ENCODE peak calls at places on chromosomes 16 and 17, in five cellular contexts. B is CD4-positive, alpha-beta T cell; R is PC-9; A is choroid plexus epithelial cell; Y is lower leg skin. Z is an unnamed sample.

GRCh38 chr17:64741924-64742670 is 80.0 kb upstream of the SMURF2 start:
- DNase-seq in R (no peak), B (no peak), A (peak; percentile 41), Y (peak; percentile 95), Z (no peak)

GRCh38 chr17:67488161-67488560 is 111.1 kb downstream of the PITPNC1 start:
- DNase-seq in B (no peak), R (no peak), A (no peak), Y (peak; percentile 90), Z (no peak)

GRCh38 chr17:37322826-37323561 is 52.8 kb upstream of the C17orf78 start:
- DNase-seq in B (no peak), Y (no peak), A (no peak), R (no peak), Z (no peak)

GRCh38 chr17:63694229-63694973 is 5.5 kb downstream of the LIMD2 start:
- DNase-seq in A (no peak), B (no peak), R (no peak), Y (no peak), Z (no peak)

GRCh38 chr16:75074920-75075687 is 41.5 kb downstream of the LDHD start:
- DNase-seq in Y (no peak), A (peak; percentile 58), R (no peak), B (peak; percentile 81), Z (peak; percentile 77)

GRCh38 chr17:311119-311848 is 41.3 kb downstream of the RPH3AL start:
- DNase-seq in A (no peak), R (peak; percentile 16), Y (no peak), B (no peak), Z (no peak)

GRCh38 chr16:17470002-17470870 is 524 bp downstream of the XYLT1 start:
- DNase-seq in B (peak; percentile 15), A (peak; percentile 4), R (no peak), Y (peak; percentile 90), Z (peak; percentile 24)

GRCh38 chr16:28985206-28985605 is 354 bp downstream of the LAT start:
- DNase-seq in Y (no peak), R (no peak), B (no peak), A (no peak), Z (no peak)

GRCh38 chr16:81369888-81370504 is 55.2 kb downstream of the GAN start:
- DNase-seq in B (no peak), R (no peak), Y (no peak), A (no peak), Z (no peak)

GRCh38 chr16:56116577-56116964 is 74.7 kb upstream of the GNAO1 start:
- DNase-seq in B (no peak), Y (no peak), A (no peak), R (no peak), Z (no peak)

GRCh38 chr17:79627184-79627765 is 16.4 kb upstream of the RBFOX3 start:
- DNase-seq in B (no peak), R (no peak), Y (peak; percentile 73), A (no peak), Z (peak; percentile 11)

GRCh38 chr17:22138861-22139469 is 446.6 kb downstream of the KCNJ18 start:
- DNase-seq in A (no peak), R (no peak), Y (no peak), B (no peak), Z (no peak)

GRCh38 chr17:54983260-54983659 is 14.7 kb downstream of the STXBP4 start:
- DNase-seq in Y (no peak), R (no peak), B (no peak), A (no peak), Z (no peak)

GRCh38 chr16:1335211-1335971 is 1.9 kb downstream of the BAIAP3 start:
- DNase-seq in B (no peak), R (no peak), A (no peak), Y (no peak), Z (no peak)

GRCh38 chr16:69111216-69111615 is 5.8 kb downstream of the HAS3 start:
- DNase-seq in B (no peak), Y (no peak), R (no peak), A (no peak), Z (no peak)

GRCh38 chr17:6170349-6170748 is 100.2 kb downstream of the WSCD1 start:
- DNase-seq in R (no peak), Y (peak; percentile 45), A (no peak), B (no peak), Z (no peak)

GRCh38 chr17:40820228-40820838 is 2.1 kb downstream of the KRT10 start:
- DNase-seq in Y (no peak), R (no peak), B (no peak), A (no peak), Z (no peak)

GRCh38 chr17:39777534-39778365 is 40.0 kb downstream of the GRB7 start:
- DNase-seq in B (no peak), R (no peak), A (no peak), Y (no peak), Z (no peak)

GRCh38 chr16:19717319-19717718 is 708 bp downstream of the KNOP1 start:
- DNase-seq in B (no peak), R (no peak), Y (no peak), A (no peak), Z (no peak)

GRCh38 chr17:65055708-65056638 is 567 bp downstream of the GNA13 start:
- DNase-seq in A (peak; percentile 30), Y (peak; percentile 94), R (peak; percentile 50), B (peak; percentile 51), Z (peak; percentile 52)

GRCh38 chr17:57597531-57598453 is 147.3 kb downstream of the CCDC182 start:
- DNase-seq in R (peak; percentile 48), B (no peak), A (peak; percentile 85), Y (no peak), Z (no peak)

GRCh38 chr16:8867483-8868271 is 1.1 kb downstream of the CARHSP1 start:
- DNase-seq in R (no peak), B (no peak), Y (peak; percentile 94), A (peak; percentile 47), Z (no peak)

GRCh38 chr16:28212532-28212873 is 738 bp upstream of the XPO6 start:
- DNase-seq in B (no peak), Y (no peak), A (no peak), R (no peak), Z (no peak)

GRCh38 chr16:68389006-68389405 is 59.3 kb downstream of the SMPD3 start:
- DNase-seq in R (no peak), A (no peak), B (no peak), Y (no peak), Z (no peak)

GRCh38 chr16:63287411-63287810 is 1251.2 kb upstream of the CDH8 start:
- DNase-seq in R (no peak), B (no peak), Y (no peak), A (no peak), Z (no peak)

GRCh38 chr16:27690604-27691003 is 140.7 kb downstream of the KATNIP start:
- DNase-seq in Y (peak; percentile 81), B (no peak), A (peak; percentile 68), R (no peak), Z (no peak)

GRCh38 chr17:49616546-49617205 is 41.0 kb downstream of the NXPH3 start:
- DNase-seq in R (no peak), B (no peak), Y (peak; percentile 90), A (peak; percentile 27), Z (no peak)

GRCh38 chr17:40484285-40484972 is 17.0 kb downstream of the TNS4 start:
- DNase-seq in B (no peak), Y (no peak), R (no peak), A (no peak), Z (no peak)

GRCh38 chr16:87836844-87837581 is 32.3 kb downstream of the SLC7A5 start:
- DNase-seq in R (no peak), A (no peak), B (no peak), Y (no peak), Z (no peak)

DNA sequence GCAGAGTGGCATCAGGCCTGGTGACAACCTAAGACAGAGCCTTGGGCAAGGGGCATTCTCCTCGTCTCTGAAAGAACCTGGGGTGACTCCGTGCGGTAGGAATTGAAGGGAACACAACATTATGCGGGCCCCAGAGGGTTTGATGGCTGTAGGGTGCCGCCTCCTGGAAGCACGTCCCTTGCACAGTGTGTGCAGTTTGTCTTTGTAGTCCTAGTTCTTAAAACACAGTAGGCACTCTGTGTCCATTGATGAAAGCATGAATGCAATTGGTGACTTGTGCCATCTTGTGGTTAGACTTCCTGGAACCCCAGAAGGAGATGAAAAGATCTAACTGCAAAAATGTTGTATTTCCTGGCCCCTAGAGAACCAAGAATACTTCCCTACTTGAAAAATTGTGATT is 279.8 kb downstream of the UTP18 start:
- DNase-seq in A (no peak), R (no peak), Y (no peak), B (no peak), Z (no peak)
- TF ChIP-seq CTCF in A (no peak), R (no peak), Y (no peak), B (peak; percentile 51), Z (no peak)

GRCh38 chr16:10343124-10343760 is 42.6 kb upstream of the ATF7IP2 start:
- DNase-seq in R (no peak), Y (no peak), B (no peak), A (no peak), Z (no peak)
- TF ChIP-seq CTCF in R (no peak), Y (no peak), B (no peak), A (no peak), Z (no peak)

DNA sequence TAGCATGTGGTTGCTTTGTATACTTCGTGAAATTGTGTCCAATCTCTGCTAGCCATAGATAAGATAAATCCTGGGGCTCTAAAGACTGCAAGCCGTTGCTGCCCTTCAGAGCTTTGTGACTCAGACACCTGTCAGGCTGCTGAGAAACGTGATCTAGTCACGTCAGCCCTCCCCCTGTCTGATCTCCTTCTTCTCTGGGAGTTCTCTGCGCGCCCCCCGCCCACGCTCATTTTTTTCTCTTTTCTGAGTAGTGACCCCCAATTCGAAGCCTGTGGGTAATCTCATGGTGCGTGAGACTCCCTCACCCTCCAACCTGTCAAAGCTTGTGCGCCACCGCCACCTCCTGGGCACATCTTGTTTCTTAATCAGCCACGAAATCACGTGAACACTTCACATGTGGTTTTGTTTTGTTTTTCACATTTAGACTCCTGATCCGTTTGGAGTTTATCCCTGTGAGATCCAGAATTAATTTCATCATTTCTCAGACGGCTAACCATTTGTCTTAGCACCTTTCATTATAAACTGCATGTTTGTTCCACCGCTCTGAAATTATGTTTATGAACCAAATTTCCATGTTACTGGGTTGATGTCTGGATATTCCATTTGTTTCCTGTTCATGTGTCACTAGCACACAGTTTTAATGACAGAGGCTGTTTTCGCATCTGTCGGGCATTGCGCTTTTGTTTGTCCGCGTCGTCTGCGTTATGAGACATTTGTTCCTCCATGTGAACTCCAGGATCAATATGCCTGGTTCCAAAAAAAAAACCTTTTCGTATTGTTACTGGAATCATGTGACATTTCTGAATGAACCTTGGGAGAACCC is 977 bp upstream of the ZNF778 start:
- DNase-seq in B (peak; percentile 80), A (peak; percentile 85), R (peak; percentile 61), Y (peak; percentile 95), Z (peak; percentile 80)
- TF ChIP-seq CTCF in B (peak; percentile 85), A (peak; percentile 79), R (peak; percentile 78), Y (peak; percentile 20), Z (peak; percentile 72)

DNA sequence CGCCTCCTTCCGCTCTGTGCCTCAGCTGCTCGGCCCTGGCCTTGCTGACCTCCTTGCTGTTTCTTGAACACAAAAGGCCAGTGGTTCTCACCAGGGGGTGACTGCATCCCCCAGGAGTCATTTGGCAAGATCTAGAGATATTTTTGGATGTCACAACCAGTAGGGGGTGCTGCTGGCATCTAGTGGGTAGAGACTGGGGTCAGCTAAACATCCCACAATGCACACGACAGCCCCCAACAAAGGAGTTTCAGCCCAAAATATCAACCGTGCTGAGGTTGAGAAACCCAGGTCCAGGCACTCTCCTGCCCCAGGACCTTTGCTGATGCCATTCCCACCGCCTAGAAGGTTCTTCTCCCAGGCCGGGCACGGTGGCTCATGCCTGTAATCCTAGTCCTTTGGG is 39.7 kb downstream of the ABCC6 start:
- DNase-seq in B (no peak), R (no peak), A (peak; percentile 16), Y (no peak), Z (no peak)
- TF ChIP-seq CTCF in B (no peak), R (no peak), A (peak; percentile 37), Y (no peak), Z (no peak)